ENCODE peak calls at places on chromosomes 6 and 20, in six cellular contexts. G is mammary epithelial cell, A is mucosa of descending colon, P is HCT116, H is HepG2, Y is endodermal cell. U is an unnamed sample.

GRCh38 chr6:130885392-130886192 is 58.4 kb downstream of the SMLR1 start:
- DNase-seq in A (peak; percentile 94), Y (peak; percentile 91), G (peak; percentile 57), H (peak; percentile 85), P (peak; percentile 80), U (peak; percentile 36)

GRCh38 chr20:49188101-49188784 is at the start of gene STAU1:
- DNase-seq in A (peak; percentile 94), H (peak; percentile 94), P (peak; percentile 88), G (peak; percentile 93), Y (peak; percentile 98), U (peak; percentile 100)

GRCh38 chr6:13177617-13178506 is 150.5 kb downstream of the TBC1D7 start:
- DNase-seq in A (no peak), H (no peak), G (no peak), P (no peak), Y (no peak), U (no peak)

GRCh38 chr6:72940265-72940664 is 285.0 kb downstream of the KHDC1L start:
- DNase-seq in P (no peak), A (no peak), Y (no peak), G (peak; percentile 75), H (no peak), U (peak; percentile 15)

GRCh38 chr20:32580194-32580593 is 4.9 kb downstream of the NOL4L start:
- DNase-seq in H (no peak), Y (no peak), G (no peak), A (no peak), P (no peak), U (peak; percentile 48)

GRCh38 chr6:160667854-160668481 is 3.9 kb upstream of the LPA start:
- DNase-seq in Y (peak; percentile 88), G (peak; percentile 12), H (peak; percentile 50), A (peak; percentile 8), P (peak; percentile 35), U (peak; percentile 21)

GRCh38 chr6:40210628-40211056 is 276.4 kb upstream of the MOCS1 start:
- DNase-seq in P (no peak), A (peak; percentile 17), Y (no peak), G (no peak), H (no peak), U (no peak)

GRCh38 chr6:116663308-116663707 is 5.3 kb downstream of the ZUP1 start:
- DNase-seq in P (no peak), A (no peak), H (no peak), G (no peak), Y (no peak), U (no peak)

GRCh38 chr20:2507875-2508630 is 662 bp downstream of the ZNF343 start:
- DNase-seq in A (peak; percentile 28), P (no peak), H (peak; percentile 24), G (peak; percentile 32), Y (no peak), U (peak; percentile 68)

GRCh38 chr20:45098096-45098773 is 2.7 kb downstream of the KCNS1 start:
- DNase-seq in A (peak; percentile 25), P (no peak), G (no peak), H (no peak), Y (peak; percentile 94), U (peak; percentile 60)

GRCh38 chr20:59599941-59600340 is 4.4 kb upstream of the PHACTR3 start:
- DNase-seq in A (no peak), P (no peak), Y (no peak), H (no peak), G (no peak), U (no peak)

GRCh38 chr6:29827579-29828470 is at the start of gene HLA-G:
- DNase-seq in P (no peak), H (no peak), G (no peak), A (no peak), Y (peak; percentile 75), U (no peak)
- H3K4me3 ChIP-seq in P (no peak within 1 kb of the TSS), H (no peak within 1 kb of the TSS), G (peak within 1 kb of the TSS; percentile 28), A (no peak within 1 kb of the TSS), Y (peak within 1 kb of the TSS; percentile 64), U (no peak within 1 kb of the TSS)

DNA sequence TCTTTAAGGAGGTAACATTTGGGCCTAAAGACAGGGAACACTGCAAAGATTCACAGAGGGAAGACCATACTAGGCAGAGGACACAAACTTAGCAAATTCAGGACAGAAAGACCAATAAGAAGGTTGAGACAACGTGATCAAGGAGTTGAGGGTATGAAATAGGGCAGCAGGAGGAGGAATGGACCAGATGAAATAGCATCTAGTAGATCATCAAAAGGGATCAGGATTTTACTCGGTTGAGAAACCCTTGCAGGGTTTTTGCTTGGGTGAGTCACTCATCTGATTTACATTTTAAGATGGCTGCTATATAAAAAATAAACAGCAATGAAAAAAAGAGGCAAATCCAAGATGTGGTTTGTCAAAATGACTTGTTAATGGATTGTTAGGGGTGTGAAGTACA is 4.7 kb downstream of the BCLAF1 start:
- DNase-seq in Y (no peak), H (no peak), G (peak; percentile 60), A (no peak), P (no peak), U (peak; percentile 88)
- H3K4me1 ChIP-seq in Y (no peaks in the 10 kb centered on the region), H (peaks cover 67% of the 10 kb centered on the region), G (peaks cover 23% of the 10 kb centered on the region), A (peaks cover 78% of the 10 kb centered on the region), P (peaks cover 4% of the 10 kb centered on the region), U (peaks cover 47% of the 10 kb centered on the region)

DNA sequence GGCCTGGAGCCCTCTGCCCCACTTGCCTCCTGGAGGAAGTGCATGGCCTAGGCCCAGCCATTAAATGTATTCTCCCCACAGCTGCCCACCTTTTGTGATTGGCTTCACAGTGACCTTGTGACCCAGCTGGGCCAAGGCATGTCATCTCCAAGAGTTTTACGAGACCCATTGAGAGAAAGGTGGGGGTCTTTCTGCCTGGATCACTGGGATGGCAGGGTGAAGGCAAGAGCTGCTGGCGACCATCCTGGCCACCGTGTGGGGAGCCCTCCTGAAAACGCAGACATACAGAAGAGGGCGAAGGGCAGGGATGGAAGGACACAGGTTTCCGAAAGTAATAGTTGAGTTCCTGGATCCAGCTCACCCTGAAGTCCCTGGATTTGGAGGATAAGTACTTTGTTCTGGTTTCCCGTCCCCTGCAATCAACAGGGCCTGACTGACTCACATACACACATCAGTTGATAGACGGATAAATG is 12.3 kb upstream of the SPO11 start:
- DNase-seq in Y (peak; percentile 36), H (no peak), G (no peak), A (no peak), P (no peak), U (no peak)
- H3K4me3 ChIP-seq in Y (no peak overlapping the region), H (no peak overlapping the region), G (no peak overlapping the region), A (no peak overlapping the region), P (no peak overlapping the region), U (no peak overlapping the region)

DNA sequence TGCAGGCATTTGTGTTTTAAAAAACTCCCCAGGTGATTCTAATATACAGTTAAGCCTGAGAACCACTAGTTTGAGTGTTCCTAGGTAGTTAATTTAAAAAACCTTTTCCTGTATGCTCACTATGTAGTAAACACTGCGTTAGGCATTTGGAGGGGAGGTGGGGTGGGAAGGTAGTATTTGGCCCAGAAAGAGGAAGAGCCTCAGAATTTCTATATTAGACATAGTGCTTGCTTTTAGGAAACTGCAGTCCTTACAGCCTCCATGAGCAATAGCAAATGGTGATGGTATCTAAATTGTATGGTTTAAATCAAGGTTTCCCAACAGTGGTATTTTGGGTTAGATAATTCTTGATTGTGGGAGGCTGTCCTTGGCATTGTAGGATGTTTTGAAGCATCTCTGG is 61.4 kb upstream of the RIPOR2 start:
- DNase-seq in G (no peak), P (no peak), H (no peak), Y (no peak), A (no peak), U (no peak)
- H3K4me1 ChIP-seq in G (peaks cover 7% of the 10 kb centered on the region), P (no peaks in the 10 kb centered on the region), H (no peaks in the 10 kb centered on the region), Y (no peaks in the 10 kb centered on the region), A (no peaks in the 10 kb centered on the region), U (no peaks in the 10 kb centered on the region)

GRCh38 chr6:110491644-110492317 is 15.4 kb upstream of the SLC22A16 start:
- DNase-seq in Y (no peak), G (peak; percentile 88), H (no peak), P (no peak), A (no peak), U (no peak)
- H3K4me3 ChIP-seq in Y (peak overlapping the region; percentile 31), G (no peak overlapping the region), H (no peak overlapping the region), P (peak overlapping the region; percentile 30), A (no peak overlapping the region), U (peak overlapping the region; percentile 31)

DNA sequence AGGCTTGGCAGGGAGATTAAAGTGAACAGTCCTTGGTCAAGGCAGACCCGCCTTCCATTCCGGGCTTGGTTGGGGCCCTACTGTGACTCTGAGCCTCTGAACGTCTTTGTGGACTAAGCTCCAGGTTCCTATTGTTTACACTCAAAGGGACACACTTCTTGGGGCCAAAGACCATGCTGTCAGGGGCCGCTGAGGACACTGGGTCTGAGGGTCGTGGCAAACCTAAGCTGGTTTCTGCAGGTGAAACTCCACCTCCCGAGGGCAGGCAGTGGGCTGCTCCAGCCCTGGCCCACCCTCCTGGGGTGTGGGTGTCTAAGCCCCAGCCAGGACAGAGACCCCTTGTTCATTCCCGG is 43.1 kb downstream of the DSTN start:
- DNase-seq in H (no peak), G (no peak), Y (no peak), A (no peak), P (no peak), U (peak; percentile 72)
- H3K4me1 ChIP-seq in H (peaks cover 22% of the 10 kb centered on the region), G (peaks cover 29% of the 10 kb centered on the region), Y (no peaks in the 10 kb centered on the region), A (peaks cover 39% of the 10 kb centered on the region), P (no peaks in the 10 kb centered on the region), U (peaks cover 11% of the 10 kb centered on the region)

GRCh38 chr6:122800906-122801305 is 11.8 kb downstream of the SMPDL3A start:
- DNase-seq in Y (no peak), P (no peak), H (no peak), G (no peak), A (no peak), U (no peak)

GRCh38 chr6:122797537-122797936 is 8.5 kb downstream of the SMPDL3A start:
- DNase-seq in Y (no peak), P (no peak), H (no peak), G (no peak), A (no peak), U (no peak)

GRCh38 chr6:122799140-122799539 is 10.1 kb downstream of the SMPDL3A start:
- DNase-seq in A (no peak), H (no peak), Y (no peak), P (no peak), G (no peak), U (no peak)

GRCh38 chr6:122799916-122800701 is 11.1 kb downstream of the SMPDL3A start:
- DNase-seq in A (peak; percentile 40), H (no peak), P (no peak), G (peak; percentile 67), Y (no peak), U (no peak)

DNA sequence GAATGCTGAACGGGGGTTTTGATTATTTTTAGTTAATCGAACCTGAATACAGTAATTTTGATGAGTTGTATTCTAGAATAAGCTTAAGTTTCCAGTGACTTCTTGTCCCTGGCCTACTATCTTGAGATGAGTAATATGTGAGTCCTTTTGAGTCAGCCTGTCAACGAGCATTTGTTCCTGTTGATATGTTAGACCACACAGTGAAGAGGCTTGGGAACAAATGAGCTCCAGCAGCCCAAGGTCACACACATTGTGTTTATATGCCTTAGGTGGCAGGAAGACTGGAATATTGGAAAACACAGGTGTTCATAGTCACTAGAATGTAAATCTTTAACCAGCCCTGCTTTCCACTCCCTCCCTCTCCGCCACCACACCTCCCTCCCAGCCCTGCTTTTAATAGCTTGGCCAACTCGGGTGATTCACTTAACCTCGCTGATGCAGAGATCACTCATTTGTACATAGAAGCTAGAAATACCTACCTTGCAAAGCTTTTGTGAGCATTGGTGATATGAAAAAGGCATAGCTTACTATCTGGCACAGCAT is 9.1 kb downstream of the SMPDL3A start:
- DNase-seq in H (peak; percentile 92), Y (no peak), A (peak; percentile 78), G (peak; percentile 87), P (peak; percentile 83), U (peak; percentile 81)
- H3K4me3 ChIP-seq in H (peak overlapping the region; percentile 17), Y (no peak overlapping the region), A (no peak overlapping the region), G (no peak overlapping the region), P (peak overlapping the region; percentile 26), U (peak overlapping the region; percentile 40)

U was measured in osteoblast.